ENCODE peak calls at places on chromosomes 11 and 22, in ten cellular contexts. A is gastrocnemius medialis, J is pancreas, N is bronchial epithelial cell, R is AG04450, Z is fibroblast of the aortic adventitia, B is GM20000, S is choroid plexus epithelial cell, K is MM.1S, U is tibial nerve. Q is an unnamed sample.

GRCh38 chr11:70443043-70444030 is 45.0 kb downstream of the CTTN start:
- DNase-seq in Z (no peak), J (no peak), A (no peak), K (no peak), B (no peak), R (no peak), U (no peak), S (no peak), N (no peak), Q (no peak)

GRCh38 chr11:30424851-30425250 is 101.9 kb downstream of the ARL14EP start:
- DNase-seq in R (no peak), K (no peak), S (no peak), U (no peak), J (no peak), N (no peak), Z (no peak), A (no peak), B (no peak), Q (no peak)

GRCh38 chr22:23743303-23743705 is 7.6 kb downstream of the ZNF70 start:
- DNase-seq in Z (peak), A (peak), N (no peak), U (no peak), S (peak), B (no peak), R (no peak), J (no peak), K (no peak), Q (no peak)

GRCh38 chr11:110337570-110338193 is 41.3 kb upstream of the RDX start:
- DNase-seq in A (no peak), R (no peak), K (no peak), B (no peak), N (peak), S (peak), J (no peak), U (no peak), Z (peak), Q (no peak)

GRCh38 chr11:119671048-119671447 is 58.0 kb downstream of the NECTIN1 start:
- DNase-seq in A (peak), N (no peak), R (peak), J (peak), Z (peak), U (peak), S (peak), K (no peak), B (no peak), Q (no peak)

GRCh38 chr22:29380856-29381255 is 7.5 kb downstream of the AP1B1 start:
- DNase-seq in K (no peak), U (no peak), S (no peak), R (no peak), B (no peak), A (no peak), N (no peak), J (no peak), Z (no peak), Q (no peak)

GRCh38 chr11:113163291-113164030 is 150.9 kb upstream of the TTC12 start:
- DNase-seq in N (no peak), J (no peak), B (no peak), K (no peak), S (peak), R (no peak), Z (peak), U (peak), A (no peak), Q (no peak)

GRCh38 chr22:37690901-37691504 is 4.9 kb downstream of the NOL12 start:
- DNase-seq in K (no peak), B (no peak), A (peak), Z (no peak), R (no peak), U (no peak), S (no peak), J (no peak), N (peak), Q (no peak)

GRCh38 chr11:85195934-85196333 is 431.2 kb downstream of the DLG2 start:
- DNase-seq in N (no peak), A (no peak), K (no peak), R (no peak), B (no peak), Z (no peak), J (no peak), S (no peak), U (no peak), Q (no peak)

GRCh38 chr11:87463486-87464102 is 425.9 kb downstream of the TMEM135 start:
- DNase-seq in U (no peak), B (peak), J (no peak), A (no peak), R (no peak), K (peak), S (peak), Z (no peak), N (peak), Q (no peak)

GRCh38 chr11:123213307-123213708 is 18.3 kb upstream of the CLMP start:
- DNase-seq in R (no peak), N (no peak), U (no peak), S (no peak), B (no peak), K (no peak), J (no peak), A (no peak), Z (no peak), Q (no peak)

GRCh38 chr11:124310746-124311145 is 3.0 kb downstream of the OR8D1 start:
- DNase-seq in K (no peak), U (no peak), R (no peak), B (no peak), A (no peak), N (peak), S (no peak), J (no peak), Z (peak), Q (no peak)

GRCh38 chr11:26580929-26581328 is 8.9 kb upstream of the MUC15 start:
- DNase-seq in U (no peak), S (peak), A (no peak), B (no peak), Z (peak), R (no peak), J (no peak), N (peak), K (no peak), Q (no peak)

GRCh38 chr11:59135648-59136461 is 6.8 kb upstream of the FAM111A start:
- DNase-seq in K (peak), J (peak), N (peak), A (peak), Z (peak), R (peak), B (peak), U (peak), S (peak), Q (peak)

GRCh38 chr22:27057717-27058116 is 400.3 kb downstream of the MIAT start:
- DNase-seq in R (no peak), J (no peak), B (no peak), K (no peak), Z (no peak), A (no peak), S (peak), N (no peak), U (no peak), Q (no peak)

GRCh38 chr11:104946907-104947306 is 21.5 kb downstream of the CASP4 start:
- DNase-seq in Z (peak), R (no peak), A (no peak), B (peak), U (peak), S (peak), J (peak), K (peak), N (peak), Q (peak)

GRCh38 chr11:19101803-19102520 is 15.0 kb upstream of the ZDHHC13 start:
- DNase-seq in U (no peak), A (no peak), Z (no peak), B (no peak), J (no peak), K (no peak), N (peak), S (no peak), R (no peak), Q (no peak)

GRCh38 chr11:86755196-86755595 is 45.1 kb upstream of the PRSS23 start:
- DNase-seq in Z (no peak), R (no peak), U (no peak), B (no peak), N (no peak), A (no peak), K (no peak), S (no peak), J (no peak), Q (no peak)

GRCh38 chr22:38175206-38176118 is 6.2 kb downstream of the PLA2G6 start:
- DNase-seq in U (no peak), Z (no peak), K (no peak), J (no peak), B (no peak), R (no peak), N (no peak), A (no peak), S (no peak), Q (no peak)

GRCh38 chr22:49377306-49377705 is 450.4 kb downstream of the BRD1 start:
- DNase-seq in B (no peak), J (no peak), R (no peak), A (no peak), Z (no peak), U (no peak), S (no peak), K (no peak), N (no peak), Q (no peak)

GRCh38 chr11:38646382-38646781 is 2048.3 kb upstream of the RAG2 start:
- DNase-seq in J (no peak), S (no peak), A (no peak), U (no peak), N (no peak), Z (no peak), R (no peak), B (no peak), K (no peak), Q (no peak)

GRCh38 chr11:70501026-70501901 is 102.9 kb downstream of the CTTN start:
- DNase-seq in S (no peak), B (no peak), Z (peak), N (no peak), R (no peak), J (no peak), K (no peak), U (no peak), A (no peak), Q (no peak)

GRCh38 chr11:88666364-88666763 is 328.8 kb upstream of the CTSC start:
- DNase-seq in A (no peak), B (no peak), U (no peak), J (no peak), R (no peak), S (no peak), Z (no peak), N (no peak), K (no peak), Q (no peak)

GRCh38 chr11:11909727-11910126 is 68.0 kb downstream of the USP47 start:
- DNase-seq in S (peak), N (no peak), Z (peak), R (peak), B (no peak), A (no peak), U (no peak), J (no peak), K (no peak), Q (no peak)

GRCh38 chr11:15852179-15852578 is 504.2 kb downstream of the SOX6 start:
- DNase-seq in N (peak), K (no peak), U (no peak), S (peak), B (no peak), R (no peak), Z (peak), A (peak), J (peak), Q (no peak)
- TF ChIP-seq CTCF in N (peak), K (peak), U (no peak), S (peak), B (peak), R (peak), Z (peak), A (peak), J (peak), Q (peak)

DNA sequence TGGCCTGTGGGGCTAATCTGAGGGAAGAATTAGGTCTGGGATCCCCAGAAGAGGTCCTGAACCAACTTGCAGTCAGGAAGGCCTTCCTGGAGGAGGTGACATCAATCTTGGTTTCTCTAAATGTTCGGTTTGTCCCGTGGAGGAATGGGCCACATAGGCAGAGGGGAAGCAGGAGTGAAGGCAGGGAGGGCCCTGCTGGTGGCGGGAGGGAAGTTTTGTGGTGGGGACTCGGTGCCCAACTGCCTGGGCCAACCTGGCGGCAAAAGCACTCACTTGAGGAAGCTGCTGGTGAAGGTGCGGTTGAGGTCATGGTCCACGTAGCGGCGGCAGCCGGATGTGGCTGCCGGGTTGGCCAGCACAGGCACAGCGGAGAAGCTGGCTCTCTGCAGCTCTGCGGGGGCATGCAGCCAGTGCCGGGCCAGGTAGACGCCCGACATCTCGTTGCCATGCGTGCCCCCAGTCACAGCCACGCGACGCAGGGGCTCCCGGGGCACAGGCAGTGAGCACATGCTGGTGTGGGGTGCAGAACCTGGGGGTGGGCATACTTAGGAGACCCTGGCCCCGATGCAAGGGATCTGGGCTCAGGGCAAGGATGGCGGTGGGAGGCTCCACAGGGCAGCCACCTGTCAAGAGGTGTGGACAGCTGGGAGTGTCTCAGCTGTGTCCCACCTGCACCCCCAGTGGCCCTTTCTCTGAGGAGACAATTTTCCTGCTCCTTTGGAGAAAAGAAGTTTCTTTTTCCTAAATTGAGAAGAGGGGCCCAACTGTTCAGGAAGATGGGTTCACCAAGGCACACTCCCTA is 3.8 kb downstream of the ACY3 start:
- DNase-seq in A (no peak), Z (no peak), N (no peak), U (no peak), B (peak), S (no peak), K (peak), J (no peak), R (no peak), Q (no peak)
- TF ChIP-seq CTCF in A (no peak), Z (no peak), N (no peak), U (no peak), B (no peak), S (no peak), K (no peak), J (no peak), R (no peak), Q (no peak)

GRCh38 chr11:67401495-67402191 is at the start of gene PPP1CA:
- DNase-seq in N (peak), S (peak), U (peak), J (peak), Z (peak), A (peak), B (peak), R (peak), K (peak), Q (peak)
- TF ChIP-seq CTCF in N (peak), S (peak), U (peak), J (peak), Z (peak), A (peak), B (peak), R (peak), K (peak), Q (peak)

GRCh38 chr11:944711-945470 is 19.2 kb downstream of the AP2A2 start:
- DNase-seq in A (no peak), J (no peak), S (peak), B (no peak), N (no peak), U (no peak), Z (peak), R (no peak), K (no peak), Q (no peak)
- TF ChIP-seq CTCF in A (no peak), J (no peak), S (peak), B (no peak), N (no peak), U (no peak), Z (peak), R (no peak), K (no peak), Q (no peak)

DNA sequence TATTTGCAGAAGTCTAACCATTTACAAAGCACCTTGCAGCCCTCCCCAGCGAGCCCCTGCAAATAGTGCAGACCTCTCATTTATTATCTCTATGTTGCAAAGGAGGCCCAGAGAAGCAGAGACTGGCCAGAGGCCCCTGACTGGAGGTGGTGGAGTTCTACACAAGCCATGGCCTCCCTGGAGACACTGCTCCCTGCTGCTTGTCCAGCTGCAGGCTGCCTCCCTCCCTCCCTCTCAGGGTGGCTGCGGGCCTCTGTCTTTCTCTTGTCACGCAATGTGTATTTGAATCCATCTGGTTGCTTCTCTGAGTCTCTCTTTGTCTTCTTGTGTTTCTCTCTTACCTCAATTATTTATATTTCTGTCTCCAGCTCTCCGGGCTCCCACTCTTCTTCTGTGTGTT is 59.1 kb upstream of the PRDM11 start:
- DNase-seq in R (no peak), J (no peak), B (no peak), U (no peak), A (no peak), K (no peak), Z (no peak), N (no peak), S (no peak), Q (no peak)
- TF ChIP-seq CTCF in R (no peak), J (no peak), B (no peak), U (no peak), A (no peak), K (no peak), Z (no peak), N (no peak), S (no peak), Q (no peak)

Q was measured in GM10248.